ENCODE peak calls at places on chromosomes 13 and 19, in eight cellular contexts. One of them, this sample, is unnamed.

GRCh38 chr13:113139580-113139979 is 17.0 kb downstream of the F10 start:
- DNase-seq in upper lobe of left lung: no peak
- DNase-seq in GM12891: no peak
- DNase-seq in K562: no peak
- DNase-seq in endothelial cell of umbilical vein: no peak
- DNase-seq in SK-N-SH: no peak
- DNase-seq in transverse colon: no peak
- DNase-seq in GM23338: no peak
- DNase-seq in this sample: no peak

GRCh38 chr19:30355586-30355985 is 16.6 kb upstream of the ZNF536 start:
- DNase-seq in upper lobe of left lung: no peak
- DNase-seq in GM12891: no peak
- DNase-seq in K562: no peak
- DNase-seq in endothelial cell of umbilical vein: no peak
- DNase-seq in SK-N-SH: no peak
- DNase-seq in transverse colon: no peak
- DNase-seq in GM23338: no peak
- DNase-seq in this sample: no peak

GRCh38 chr13:33799950-33800592 is 17.9 kb upstream of the RFC3 start:
- DNase-seq in upper lobe of left lung: no peak
- DNase-seq in GM12891: no peak
- DNase-seq in K562: no peak
- DNase-seq in endothelial cell of umbilical vein: peak
- DNase-seq in SK-N-SH: peak
- DNase-seq in transverse colon: no peak
- DNase-seq in GM23338: peak
- DNase-seq in this sample: no peak

GRCh38 chr13:95404141-95404882 is 103.1 kb upstream of the ABCC4 start:
- DNase-seq in upper lobe of left lung: peak
- DNase-seq in GM12891: peak
- DNase-seq in K562: peak
- DNase-seq in endothelial cell of umbilical vein: peak
- DNase-seq in SK-N-SH: peak
- DNase-seq in transverse colon: peak
- DNase-seq in GM23338: peak
- DNase-seq in this sample: peak

GRCh38 chr19:3151563-3152430 is 16.0 kb downstream of the GNA15 start:
- DNase-seq in upper lobe of left lung: peak
- DNase-seq in GM12891: no peak
- DNase-seq in K562: no peak
- DNase-seq in endothelial cell of umbilical vein: no peak
- DNase-seq in SK-N-SH: no peak
- DNase-seq in transverse colon: no peak
- DNase-seq in GM23338: no peak
- DNase-seq in this sample: no peak

GRCh38 chr13:28313579-28313978 is 175.2 kb downstream of the PAN3 start:
- DNase-seq in upper lobe of left lung: no peak
- DNase-seq in GM12891: no peak
- DNase-seq in K562: no peak
- DNase-seq in endothelial cell of umbilical vein: peak
- DNase-seq in SK-N-SH: no peak
- DNase-seq in transverse colon: no peak
- DNase-seq in GM23338: peak
- DNase-seq in this sample: no peak

GRCh38 chr13:112968910-112969691 is at the start of gene MCF2L:
- DNase-seq in upper lobe of left lung: peak
- DNase-seq in GM12891: no peak
- DNase-seq in K562: no peak
- DNase-seq in endothelial cell of umbilical vein: peak
- DNase-seq in SK-N-SH: peak
- DNase-seq in transverse colon: peak
- DNase-seq in GM23338: peak
- DNase-seq in this sample: no peak

GRCh38 chr13:48892311-48892710 is 83.4 kb upstream of the FNDC3A start:
- DNase-seq in upper lobe of left lung: no peak
- DNase-seq in GM12891: no peak
- DNase-seq in K562: no peak
- DNase-seq in endothelial cell of umbilical vein: peak
- DNase-seq in SK-N-SH: no peak
- DNase-seq in transverse colon: no peak
- DNase-seq in GM23338: no peak
- DNase-seq in this sample: no peak

GRCh38 chr13:45335397-45336024 is 5.5 kb downstream of the TPT1 start:
- DNase-seq in upper lobe of left lung: no peak
- DNase-seq in GM12891: no peak
- DNase-seq in K562: no peak
- DNase-seq in endothelial cell of umbilical vein: no peak
- DNase-seq in SK-N-SH: no peak
- DNase-seq in transverse colon: no peak
- DNase-seq in GM23338: no peak
- DNase-seq in this sample: no peak

GRCh38 chr19:17076539-17076919 is 952 bp downstream of the MYO9B start:
- DNase-seq in upper lobe of left lung: no peak
- DNase-seq in GM12891: no peak
- DNase-seq in K562: no peak
- DNase-seq in endothelial cell of umbilical vein: peak
- DNase-seq in SK-N-SH: no peak
- DNase-seq in transverse colon: peak
- DNase-seq in GM23338: peak
- DNase-seq in this sample: no peak

GRCh38 chr13:30846311-30846710 is 59.8 kb upstream of the MEDAG start:
- DNase-seq in upper lobe of left lung: no peak
- DNase-seq in GM12891: no peak
- DNase-seq in K562: no peak
- DNase-seq in endothelial cell of umbilical vein: no peak
- DNase-seq in SK-N-SH: no peak
- DNase-seq in transverse colon: no peak
- DNase-seq in GM23338: no peak
- DNase-seq in this sample: no peak

GRCh38 chr19:40862785-40863184 is 12.5 kb upstream of the CYP2A6 start:
- DNase-seq in upper lobe of left lung: no peak
- DNase-seq in GM12891: no peak
- DNase-seq in K562: no peak
- DNase-seq in endothelial cell of umbilical vein: no peak
- DNase-seq in SK-N-SH: no peak
- DNase-seq in transverse colon: no peak
- DNase-seq in GM23338: no peak
- DNase-seq in this sample: no peak

GRCh38 chr19:1746401-1747284 is 6.7 kb upstream of the ONECUT3 start:
- DNase-seq in upper lobe of left lung: no peak
- DNase-seq in GM12891: no peak
- DNase-seq in K562: no peak
- DNase-seq in endothelial cell of umbilical vein: no peak
- DNase-seq in SK-N-SH: no peak
- DNase-seq in transverse colon: no peak
- DNase-seq in GM23338: no peak
- DNase-seq in this sample: no peak

GRCh38 chr13:23460921-23461320 is 27.4 kb upstream of the SACS start:
- DNase-seq in upper lobe of left lung: no peak
- DNase-seq in GM12891: no peak
- DNase-seq in K562: no peak
- DNase-seq in endothelial cell of umbilical vein: no peak
- DNase-seq in SK-N-SH: no peak
- DNase-seq in transverse colon: no peak
- DNase-seq in GM23338: no peak
- DNase-seq in this sample: peak

GRCh38 chr13:111282425-111282824 is 38.0 kb upstream of the TEX29 start:
- DNase-seq in upper lobe of left lung: no peak
- DNase-seq in GM12891: no peak
- DNase-seq in K562: no peak
- DNase-seq in endothelial cell of umbilical vein: no peak
- DNase-seq in SK-N-SH: no peak
- DNase-seq in transverse colon: no peak
- DNase-seq in GM23338: no peak
- DNase-seq in this sample: no peak

GRCh38 chr13:112065867-112066623 is 904 bp upstream of the SOX1 start:
- DNase-seq in upper lobe of left lung: peak
- DNase-seq in GM12891: no peak
- DNase-seq in K562: no peak
- DNase-seq in endothelial cell of umbilical vein: no peak
- DNase-seq in SK-N-SH: no peak
- DNase-seq in transverse colon: no peak
- DNase-seq in GM23338: peak
- DNase-seq in this sample: no peak

GRCh38 chr19:54152878-54153524 is 6.5 kb downstream of the LENG1 start:
- DNase-seq in upper lobe of left lung: peak
- DNase-seq in GM12891: no peak
- DNase-seq in K562: no peak
- DNase-seq in endothelial cell of umbilical vein: no peak
- DNase-seq in SK-N-SH: no peak
- DNase-seq in transverse colon: no peak
- DNase-seq in GM23338: no peak
- DNase-seq in this sample: no peak
- TF ChIP-seq POLR2AphosphoS5 in upper lobe of left lung: no peak
- TF ChIP-seq POLR2AphosphoS5 in GM12891: no peak
- TF ChIP-seq POLR2AphosphoS5 in K562: no peak
- TF ChIP-seq POLR2AphosphoS5 in endothelial cell of umbilical vein: peak
- TF ChIP-seq POLR2AphosphoS5 in SK-N-SH: peak
- TF ChIP-seq POLR2AphosphoS5 in transverse colon: no peak
- TF ChIP-seq POLR2AphosphoS5 in GM23338: no peak
- TF ChIP-seq POLR2AphosphoS5 in this sample: peak

GRCh38 chr13:25879466-25879865 is 172.3 kb downstream of the SHISA2 start:
- DNase-seq in upper lobe of left lung: no peak
- DNase-seq in GM12891: no peak
- DNase-seq in K562: no peak
- DNase-seq in endothelial cell of umbilical vein: no peak
- DNase-seq in SK-N-SH: no peak
- DNase-seq in transverse colon: no peak
- DNase-seq in GM23338: no peak
- DNase-seq in this sample: no peak

GRCh38 chr13:25881946-25882574 is 169.8 kb downstream of the SHISA2 start:
- DNase-seq in upper lobe of left lung: no peak
- DNase-seq in GM12891: no peak
- DNase-seq in K562: no peak
- DNase-seq in endothelial cell of umbilical vein: peak
- DNase-seq in SK-N-SH: peak
- DNase-seq in transverse colon: no peak
- DNase-seq in GM23338: peak
- DNase-seq in this sample: no peak

GRCh38 chr13:25885418-25885817 is 166.4 kb downstream of the SHISA2 start:
- DNase-seq in upper lobe of left lung: no peak
- DNase-seq in GM12891: no peak
- DNase-seq in K562: no peak
- DNase-seq in endothelial cell of umbilical vein: no peak
- DNase-seq in SK-N-SH: peak
- DNase-seq in transverse colon: no peak
- DNase-seq in GM23338: no peak
- DNase-seq in this sample: no peak

GRCh38 chr13:25882732-25883357 is 169.0 kb downstream of the SHISA2 start:
- DNase-seq in upper lobe of left lung: no peak
- DNase-seq in GM12891: no peak
- DNase-seq in K562: no peak
- DNase-seq in endothelial cell of umbilical vein: no peak
- DNase-seq in SK-N-SH: peak
- DNase-seq in transverse colon: no peak
- DNase-seq in GM23338: no peak
- DNase-seq in this sample: no peak

DNA sequence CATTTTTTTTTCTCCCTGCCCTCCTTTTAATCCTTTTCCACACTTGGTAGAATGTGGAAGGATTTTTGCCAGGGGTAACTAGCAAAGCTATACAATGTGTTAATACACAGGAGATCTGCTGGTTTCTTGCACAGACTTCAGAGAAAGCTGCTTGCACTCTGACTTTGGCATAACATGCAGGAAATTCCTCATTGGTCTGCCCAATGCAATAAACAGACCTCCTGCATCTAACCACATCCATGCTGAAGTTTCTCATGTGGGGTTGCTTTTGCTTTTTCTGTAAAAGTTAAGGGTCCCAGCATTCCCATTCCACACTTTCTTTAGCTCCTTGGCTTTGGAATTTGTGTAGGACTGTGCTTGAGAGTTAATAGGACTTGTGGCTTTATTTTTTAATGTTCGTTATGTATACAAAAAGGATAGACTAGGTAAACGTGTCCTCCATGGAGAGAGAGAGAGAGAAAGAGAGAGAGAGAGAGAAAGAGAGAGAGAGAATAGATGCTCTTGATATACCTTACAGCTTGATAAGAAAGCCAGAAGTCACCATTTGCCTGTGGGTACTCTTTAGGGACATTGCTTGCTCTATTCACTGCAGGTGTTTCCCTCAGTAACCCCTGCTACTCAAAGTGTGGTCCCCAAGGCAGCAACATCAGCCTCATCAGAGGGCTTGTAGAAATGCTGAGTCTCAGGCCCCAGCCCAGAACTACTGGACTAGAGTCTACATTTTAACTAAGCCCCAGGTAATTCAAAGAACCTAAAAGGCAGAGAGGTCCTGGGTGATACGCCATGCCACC is 170.5 kb downstream of the SHISA2 start:
- DNase-seq in upper lobe of left lung: no peak
- DNase-seq in GM12891: no peak
- DNase-seq in K562: no peak
- DNase-seq in endothelial cell of umbilical vein: no peak
- DNase-seq in SK-N-SH: no peak
- DNase-seq in transverse colon: no peak
- DNase-seq in GM23338: no peak
- DNase-seq in this sample: no peak
- TF ChIP-seq POLR2AphosphoS5 in upper lobe of left lung: no peak
- TF ChIP-seq POLR2AphosphoS5 in GM12891: no peak
- TF ChIP-seq POLR2AphosphoS5 in K562: no peak
- TF ChIP-seq POLR2AphosphoS5 in endothelial cell of umbilical vein: no peak
- TF ChIP-seq POLR2AphosphoS5 in SK-N-SH: no peak
- TF ChIP-seq POLR2AphosphoS5 in transverse colon: no peak
- TF ChIP-seq POLR2AphosphoS5 in GM23338: no peak
- TF ChIP-seq POLR2AphosphoS5 in this sample: no peak

GRCh38 chr19:9672893-9673292 is 2.0 kb downstream of the ZNF562 start:
- DNase-seq in upper lobe of left lung: no peak
- DNase-seq in GM12891: no peak
- DNase-seq in K562: no peak
- DNase-seq in endothelial cell of umbilical vein: no peak
- DNase-seq in SK-N-SH: no peak
- DNase-seq in transverse colon: no peak
- DNase-seq in GM23338: no peak
- DNase-seq in this sample: no peak
- TF ChIP-seq POLR2AphosphoS5 in upper lobe of left lung: no peak
- TF ChIP-seq POLR2AphosphoS5 in GM12891: no peak
- TF ChIP-seq POLR2AphosphoS5 in K562: no peak
- TF ChIP-seq POLR2AphosphoS5 in endothelial cell of umbilical vein: no peak
- TF ChIP-seq POLR2AphosphoS5 in SK-N-SH: no peak
- TF ChIP-seq POLR2AphosphoS5 in transverse colon: no peak
- TF ChIP-seq POLR2AphosphoS5 in GM23338: no peak
- TF ChIP-seq POLR2AphosphoS5 in this sample: no peak

GRCh38 chr19:35004517-35005255 is 4.6 kb downstream of the GRAMD1A start:
- DNase-seq in upper lobe of left lung: no peak
- DNase-seq in GM12891: no peak
- DNase-seq in K562: no peak
- DNase-seq in endothelial cell of umbilical vein: no peak
- DNase-seq in SK-N-SH: no peak
- DNase-seq in transverse colon: no peak
- DNase-seq in GM23338: no peak
- DNase-seq in this sample: no peak
- TF ChIP-seq POLR2AphosphoS5 in upper lobe of left lung: no peak
- TF ChIP-seq POLR2AphosphoS5 in GM12891: no peak
- TF ChIP-seq POLR2AphosphoS5 in K562: no peak
- TF ChIP-seq POLR2AphosphoS5 in endothelial cell of umbilical vein: no peak
- TF ChIP-seq POLR2AphosphoS5 in SK-N-SH: no peak
- TF ChIP-seq POLR2AphosphoS5 in transverse colon: no peak
- TF ChIP-seq POLR2AphosphoS5 in GM23338: no peak
- TF ChIP-seq POLR2AphosphoS5 in this sample: no peak

DNA sequence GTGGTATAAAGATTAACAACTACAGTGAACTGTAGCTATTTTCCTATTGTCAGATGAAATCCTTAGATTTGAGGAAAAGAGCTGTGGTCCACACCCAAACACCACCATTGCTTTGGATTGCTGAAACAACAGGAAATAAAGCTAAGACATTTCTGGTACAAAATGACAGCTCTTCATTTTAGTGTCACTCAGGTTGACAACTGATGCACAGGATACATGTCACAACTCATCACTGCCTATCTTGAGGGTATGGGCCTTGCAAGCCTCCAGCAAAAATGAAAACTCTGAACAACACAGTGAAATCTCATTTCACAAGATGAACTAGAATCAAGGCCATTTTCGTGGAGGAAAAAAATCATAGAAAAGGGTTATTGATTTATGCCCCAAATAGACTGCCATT is 339.7 kb downstream of the ITGBL1 start:
- DNase-seq in upper lobe of left lung: no peak
- DNase-seq in GM12891: no peak
- DNase-seq in K562: no peak
- DNase-seq in endothelial cell of umbilical vein: no peak
- DNase-seq in SK-N-SH: no peak
- DNase-seq in transverse colon: no peak
- DNase-seq in GM23338: no peak
- DNase-seq in this sample: no peak
- TF ChIP-seq POLR2AphosphoS5 in upper lobe of left lung: no peak
- TF ChIP-seq POLR2AphosphoS5 in GM12891: no peak
- TF ChIP-seq POLR2AphosphoS5 in K562: no peak
- TF ChIP-seq POLR2AphosphoS5 in endothelial cell of umbilical vein: no peak
- TF ChIP-seq POLR2AphosphoS5 in SK-N-SH: no peak
- TF ChIP-seq POLR2AphosphoS5 in transverse colon: no peak
- TF ChIP-seq POLR2AphosphoS5 in GM23338: no peak
- TF ChIP-seq POLR2AphosphoS5 in this sample: no peak

This sample was measured in HL-60.